ENCODE peak calls at places on chromosomes 1 and 21, in eight cellular contexts. Y is AG04450; Z is CD4-positive, alpha-beta memory T cell; P is sigmoid colon; C is astrocyte of the spinal cord; V is Panc1; I is stomach; H is iPS DF 6.9. B is an unnamed sample.

GRCh38 chr1:201175820-201176500 is 14.7 kb upstream of the IGFN1 start:
- DNase-seq in Y (no peak), Z (no peak), P (no peak), C (no peak), V (no peak), I (no peak), H (no peak), B (no peak)

GRCh38 chr1:162612606-162613400 is 19.5 kb upstream of the DDR2 start:
- DNase-seq in Y (no peak), Z (no peak), P (peak), C (peak), V (no peak), I (no peak), H (no peak), B (peak)

GRCh38 chr1:53373246-53373645 is 45.4 kb upstream of the LRP8 start:
- DNase-seq in Y (no peak), Z (no peak), P (no peak), C (no peak), V (no peak), I (peak), H (no peak), B (no peak)

GRCh38 chr1:30135729-30136128 is 587.7 kb downstream of the MATN1 start:
- DNase-seq in Y (no peak), Z (no peak), P (no peak), C (no peak), V (no peak), I (no peak), H (no peak), B (no peak)

GRCh38 chr1:229209386-229209785 is 61.5 kb upstream of the RAB4A start:
- DNase-seq in Y (no peak), Z (no peak), P (no peak), C (peak), V (no peak), I (no peak), H (no peak), B (no peak)

GRCh38 chr1:76595024-76595423 is 272.3 kb upstream of the ST6GALNAC5 start:
- DNase-seq in Y (no peak), Z (no peak), P (no peak), C (no peak), V (no peak), I (no peak), H (no peak), B (no peak)

GRCh38 chr1:3687509-3687908 is 35.2 kb downstream of the TP73 start:
- DNase-seq in Y (no peak), Z (no peak), P (no peak), C (no peak), V (no peak), I (no peak), H (no peak), B (no peak)

GRCh38 chr21:35043549-35043948 is 5.6 kb downstream of the RUNX1 start:
- DNase-seq in Y (no peak), Z (peak), P (no peak), C (no peak), V (no peak), I (no peak), H (no peak), B (no peak)

GRCh38 chr21:17435565-17436543 is 77.0 kb upstream of the CXADR start:
- DNase-seq in Y (no peak), Z (no peak), P (no peak), C (no peak), V (no peak), I (no peak), H (no peak), B (no peak)

GRCh38 chr21:41536076-41536826 is 28.3 kb upstream of the TMPRSS2 start:
- DNase-seq in Y (no peak), Z (no peak), P (no peak), C (no peak), V (no peak), I (peak), H (no peak), B (no peak)

GRCh38 chr1:169240449-169241242 is 127.0 kb downstream of the NME7 start:
- DNase-seq in Y (no peak), Z (no peak), P (no peak), C (no peak), V (peak), I (no peak), H (no peak), B (no peak)

GRCh38 chr21:39071623-39072214 is 111.5 kb downstream of the PSMG1 start:
- DNase-seq in Y (peak), Z (no peak), P (no peak), C (peak), V (no peak), I (no peak), H (no peak), B (no peak)

GRCh38 chr21:42360317-42360716 is 6.0 kb downstream of the TFF1 start:
- DNase-seq in Y (no peak), Z (no peak), P (no peak), C (no peak), V (no peak), I (no peak), H (no peak), B (no peak)

GRCh38 chr1:177488722-177489121 is 318.0 kb downstream of the BRINP2 start:
- DNase-seq in Y (no peak), Z (no peak), P (no peak), C (no peak), V (no peak), I (no peak), H (no peak), B (no peak)

GRCh38 chr1:212607206-212607923 is 1.2 kb upstream of the ATF3 start:
- DNase-seq in Y (no peak), Z (no peak), P (peak), C (no peak), V (no peak), I (peak), H (no peak), B (no peak)

GRCh38 chr1:8122477-8123407 is 96.6 kb upstream of the ERRFI1 start:
- DNase-seq in Y (no peak), Z (no peak), P (peak), C (peak), V (no peak), I (no peak), H (no peak), B (no peak)

GRCh38 chr1:201632364-201632952 is 93.5 kb downstream of the NAV1 start:
- DNase-seq in Y (no peak), Z (no peak), P (no peak), C (no peak), V (no peak), I (no peak), H (no peak), B (no peak)

GRCh38 chr1:11788549-11789053 is 17.2 kb downstream of the MTHFR start:
- DNase-seq in Y (no peak), Z (no peak), P (no peak), C (no peak), V (no peak), I (no peak), H (no peak), B (no peak)

GRCh38 chr1:94772230-94772641 is 47.9 kb upstream of the SLC44A3 start:
- DNase-seq in Y (no peak), Z (no peak), P (no peak), C (peak), V (no peak), I (peak), H (no peak), B (peak)

GRCh38 chr1:240618946-240619345 is 7.0 kb upstream of the GREM2 start:
- DNase-seq in Y (no peak), Z (no peak), P (no peak), C (no peak), V (no peak), I (no peak), H (no peak), B (no peak)

GRCh38 chr1:7704214-7705047 is 66.7 kb upstream of the VAMP3 start:
- DNase-seq in Y (peak), Z (peak), P (peak), C (peak), V (no peak), I (peak), H (peak), B (peak)

DNA sequence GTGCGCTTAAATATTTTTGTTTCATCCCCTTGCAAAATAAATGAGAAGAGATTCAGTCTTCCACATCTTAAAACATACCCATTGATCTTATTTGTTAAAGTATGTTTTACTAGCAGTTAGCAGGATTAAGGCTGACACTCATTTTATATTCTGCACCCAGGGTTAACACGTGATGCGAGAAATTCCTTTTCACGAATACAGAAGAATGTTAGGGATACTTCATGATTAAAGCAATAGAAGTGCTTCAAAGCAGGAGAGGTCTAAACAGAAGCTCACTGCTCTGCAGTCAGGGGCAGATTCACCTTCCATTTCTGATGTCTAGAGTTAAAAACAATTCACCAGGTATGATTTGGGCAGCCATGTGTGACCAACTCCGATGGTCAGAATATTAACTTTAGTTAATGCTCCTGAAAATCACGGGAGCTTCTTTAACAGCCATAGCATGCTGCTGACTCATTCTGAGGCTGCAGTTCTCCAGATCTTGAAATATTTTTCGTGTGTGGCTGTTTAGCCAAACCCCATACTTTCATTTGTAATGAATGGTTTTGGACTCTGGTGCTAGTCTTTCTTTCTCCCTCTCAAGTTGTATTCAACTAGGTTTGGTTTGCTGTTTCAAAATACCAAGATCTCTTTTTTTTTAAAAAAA is 19.7 kb downstream of the BCAR3 start:
- DNase-seq in Y (peak), Z (no peak), P (no peak), C (peak), V (no peak), I (no peak), H (no peak), B (peak)
- H3K4me3 ChIP-seq in Y (no peak), Z (no peak), P (peak), C (no peak), V (no peak), I (no peak), H (no peak), B (no peak)

GRCh38 chr1:51420867-51421627 is 90.7 kb upstream of the TTC39A start:
- DNase-seq in Y (no peak), Z (no peak), P (no peak), C (no peak), V (no peak), I (no peak), H (no peak), B (no peak)
- H3K4me3 ChIP-seq in Y (peak), Z (no peak), P (no peak), C (peak), V (no peak), I (no peak), H (no peak), B (peak)

GRCh38 chr1:27567931-27568246 is 36.1 kb downstream of the AHDC1 start:
- DNase-seq in Y (no peak), Z (no peak), P (no peak), C (no peak), V (no peak), I (no peak), H (no peak), B (no peak)

GRCh38 chr1:27569088-27569459 is 34.9 kb downstream of the AHDC1 start:
- DNase-seq in Y (no peak), Z (peak), P (peak), C (no peak), V (no peak), I (no peak), H (no peak), B (no peak)

GRCh38 chr1:27569506-27570382 is 34.2 kb downstream of the AHDC1 start:
- DNase-seq in Y (no peak), Z (no peak), P (peak), C (no peak), V (no peak), I (no peak), H (no peak), B (no peak)

GRCh38 chr1:27567183-27567526 is 36.8 kb downstream of the AHDC1 start:
- DNase-seq in Y (no peak), Z (no peak), P (no peak), C (no peak), V (no peak), I (no peak), H (no peak), B (no peak)

DNA sequence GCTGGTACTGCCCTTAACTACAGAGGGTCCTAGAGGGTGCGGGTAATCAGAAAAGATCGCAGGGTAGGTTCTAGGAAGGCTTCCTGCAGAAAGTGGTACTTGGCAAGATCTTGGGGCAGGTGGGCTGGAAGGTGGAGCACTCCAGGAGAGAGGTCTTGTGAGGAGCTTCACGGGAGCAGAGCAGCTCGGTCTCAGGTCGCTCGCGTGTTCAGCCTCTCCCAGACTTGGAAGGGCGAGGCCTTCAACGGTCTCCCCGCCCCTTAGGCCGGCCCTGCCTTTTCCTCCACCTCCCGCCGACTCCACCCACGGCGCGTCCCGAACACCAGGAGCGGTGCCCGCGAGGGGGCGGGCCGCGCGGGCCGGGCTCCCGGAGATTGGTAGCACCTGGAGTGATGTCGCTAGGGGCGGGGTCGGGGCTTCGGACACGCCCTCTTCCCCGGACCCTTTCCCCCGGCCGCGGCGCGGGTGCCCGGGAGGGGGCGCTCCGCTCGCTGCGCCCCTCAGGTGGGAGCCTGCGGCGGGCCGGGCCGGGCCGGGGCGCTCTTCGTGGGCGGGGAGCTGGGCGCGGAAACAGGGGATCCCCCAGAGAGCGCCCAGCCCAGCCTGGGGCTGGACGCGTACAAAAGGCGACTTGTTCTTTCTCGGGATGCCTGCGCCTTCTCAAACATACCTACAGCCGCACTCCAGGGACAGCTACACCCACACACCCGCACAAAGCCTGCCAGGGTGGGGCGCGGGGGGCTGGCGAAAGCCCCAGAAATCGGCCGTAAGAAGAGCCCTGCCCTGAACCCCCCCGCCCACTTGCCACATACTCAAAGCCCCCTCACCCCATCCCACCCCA is 35.5 kb downstream of the AHDC1 start:
- DNase-seq in Y (peak), Z (peak), P (peak), C (peak), V (peak), I (peak), H (no peak), B (peak)
- H3K4me3 ChIP-seq in Y (peak), Z (peak), P (peak), C (no peak), V (peak), I (peak), H (no peak), B (peak)

GRCh38 chr1:92480200-92480812 is 6.4 kb downstream of the GFI1 start:
- DNase-seq in Y (no peak), Z (no peak), P (no peak), C (no peak), V (no peak), I (no peak), H (no peak), B (no peak)

GRCh38 chr1:92479587-92479986 is 7.1 kb downstream of the GFI1 start:
- DNase-seq in Y (no peak), Z (no peak), P (no peak), C (no peak), V (no peak), I (no peak), H (no peak), B (no peak)

GRCh38 chr1:92482404-92482664 is 4.4 kb downstream of the GFI1 start:
- DNase-seq in Y (no peak), Z (no peak), P (no peak), C (no peak), V (no peak), I (no peak), H (no peak), B (no peak)

GRCh38 chr1:92481598-92482403 is 4.9 kb downstream of the GFI1 start:
- DNase-seq in Y (no peak), Z (no peak), P (no peak), C (no peak), V (no peak), I (no peak), H (no peak), B (no peak)

GRCh38 chr1:92480813-92481597 is 5.7 kb downstream of the GFI1 start:
- DNase-seq in Y (no peak), Z (no peak), P (no peak), C (no peak), V (no peak), I (no peak), H (no peak), B (no peak)
- H3K4me3 ChIP-seq in Y (no peak), Z (peak), P (peak), C (no peak), V (no peak), I (no peak), H (peak), B (no peak)

GRCh38 chr1:17883662-17884395 is 128.7 kb downstream of the ACTL8 start:
- DNase-seq in Y (no peak), Z (no peak), P (no peak), C (no peak), V (no peak), I (no peak), H (no peak), B (no peak)
- H3K4me3 ChIP-seq in Y (no peak), Z (no peak), P (no peak), C (no peak), V (no peak), I (no peak), H (no peak), B (no peak)

DNA sequence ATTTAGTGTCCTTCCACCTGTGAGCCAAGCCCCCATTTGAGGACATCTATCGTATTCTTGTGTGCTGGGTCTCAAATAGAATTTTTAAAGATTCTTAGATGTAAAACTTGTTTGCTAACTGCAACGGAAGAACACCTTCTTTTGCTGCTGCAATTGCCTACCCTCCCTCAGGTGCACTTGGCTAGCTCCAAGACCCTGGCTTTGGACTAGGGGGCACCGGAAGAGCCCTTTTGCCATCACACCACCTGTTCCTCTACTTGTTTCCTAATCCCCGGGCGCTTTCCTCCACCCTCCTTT is 1.1 kb upstream of the HMGN2 start:
- DNase-seq in Y (no peak), Z (no peak), P (no peak), C (no peak), V (no peak), I (no peak), H (no peak), B (no peak)
- H3K4me3 ChIP-seq in Y (peak), Z (peak), P (peak), C (peak), V (peak), I (peak), H (peak), B (peak)

B was measured in skeletal muscle cell.